ENCODE peak calls at places on chromosomes 6 and 20, in six cellular contexts. P is RWPE2, X is fibroblast of pulmonary artery, J is amygdala, T is esophagus squamous epithelium, M is Caki2. R is an unnamed sample.

GRCh38 chr6:37547564-37548061 is 47.9 kb upstream of the CCDC167 start:
- DNase-seq in M (peak), J (no peak), X (peak), T (no peak), P (peak), R (peak)

GRCh38 chr6:46407785-46408530 is 83.3 kb downstream of the RCAN2 start:
- DNase-seq in T (no peak), P (no peak), M (no peak), J (no peak), X (no peak), R (no peak)

GRCh38 chr6:30325150-30325872 is 1.4 kb upstream of the TRIM39 start:
- DNase-seq in T (no peak), M (peak), J (no peak), P (no peak), X (peak), R (no peak)

GRCh38 chr6:149696904-149697303 is 21.0 kb downstream of the LATS1 start:
- DNase-seq in X (peak), P (no peak), T (no peak), M (no peak), J (no peak), R (no peak)

GRCh38 chr6:111552241-111552744 is 53.4 kb downstream of the TRAF3IP2 start:
- DNase-seq in T (no peak), J (no peak), M (peak), P (no peak), X (peak), R (peak)

GRCh38 chr6:7841781-7842468 is 68.7 kb downstream of the TXNDC5 start:
- DNase-seq in X (peak), M (no peak), J (no peak), T (no peak), P (no peak), R (no peak)

GRCh38 chr6:45688180-45688579 is 310.4 kb upstream of the SUPT3H start:
- DNase-seq in M (no peak), X (no peak), P (no peak), J (no peak), T (no peak), R (no peak)

GRCh38 chr6:5752282-5752681 is 254.4 kb downstream of the NRN1 start:
- DNase-seq in J (no peak), X (peak), M (peak), P (no peak), T (no peak), R (no peak)

GRCh38 chr6:161486326-161486725 is 212.5 kb upstream of the AGPAT4 start:
- DNase-seq in X (peak), J (no peak), P (peak), T (no peak), M (peak), R (no peak)

GRCh38 chr20:34377072-34377847 is 14.2 kb downstream of the ITCH start:
- DNase-seq in P (peak), X (no peak), T (no peak), J (no peak), M (no peak), R (no peak)

GRCh38 chr6:70314240-70314639 is 11.4 kb upstream of the COL9A1 start:
- DNase-seq in X (peak), P (no peak), M (no peak), J (no peak), T (no peak), R (no peak)

GRCh38 chr6:114194362-114195343 is 148.2 kb downstream of the HS3ST5 start:
- DNase-seq in X (peak), J (no peak), P (no peak), M (peak), T (no peak), R (no peak)

GRCh38 chr6:154705471-154706113 is 27.6 kb upstream of the SCAF8 start:
- DNase-seq in T (no peak), X (peak), P (no peak), M (no peak), J (no peak), R (no peak)

GRCh38 chr6:47318236-47318974 is 8.7 kb upstream of the TNFRSF21 start:
- DNase-seq in X (no peak), J (no peak), P (no peak), T (no peak), M (no peak), R (no peak)

GRCh38 chr6:149859368-149859767 is 4.8 kb downstream of the LRP11 start:
- DNase-seq in M (no peak), X (peak), T (no peak), P (no peak), J (no peak), R (no peak)

GRCh38 chr20:10619427-10619826 is 54.4 kb downstream of the JAG1 start:
- DNase-seq in M (peak), J (no peak), P (no peak), T (no peak), X (peak), R (peak)

GRCh38 chr20:46604551-46605133 is 46.6 kb downstream of the SLC13A3 start:
- DNase-seq in X (no peak), T (no peak), P (no peak), J (no peak), M (no peak), R (no peak)

GRCh38 chr6:128370072-128370471 is 150.3 kb downstream of the PTPRK start:
- DNase-seq in M (peak), T (no peak), P (no peak), X (peak), J (no peak), R (no peak)

GRCh38 chr6:31826793-31827285 is 699 bp upstream of the HSPA1B start:
- DNase-seq in M (no peak), P (peak), J (peak), X (peak), T (no peak), R (no peak)

GRCh38 chr6:98539669-98540207 is 294.6 kb upstream of the POU3F2 start:
- DNase-seq in M (peak), P (no peak), T (no peak), X (no peak), J (no peak), R (no peak)

GRCh38 chr6:6436946-6437345 is 116.5 kb upstream of the F13A1 start:
- DNase-seq in P (no peak), M (no peak), T (no peak), X (no peak), J (no peak), R (no peak)